ENCODE peak calls at places on chromosome 3, in five cellular contexts. V is uterus, R is sigmoid colon, B is right lobe of liver, K is body of pancreas. M is an unnamed sample. For H3K4me1, the result is how much of the 10 kb centered on the place peaks cover.

GRCh38 chr3:123749716-123750115 is 134.4 kb downstream of the MYLK start:
- DNase-seq in K (no peak), V (no peak), B (no peak), R (no peak), M (no peak)

GRCh38 chr3:108804437-108804836 is 18.1 kb upstream of the TRAT1 start:
- DNase-seq in B (no peak), V (no peak), R (no peak), K (no peak), M (no peak)

GRCh38 chr3:16350041-16350952 is 85.3 kb downstream of the OXNAD1 start:
- DNase-seq in R (no peak), B (no peak), K (no peak), V (no peak), M (no peak)

GRCh38 chr3:10192953-10193691 is 28.4 kb downstream of the IRAK2 start:
- DNase-seq in K (no peak), R (no peak), B (no peak), V (peak), M (peak)

GRCh38 chr3:55523471-55523870 is 36.4 kb upstream of the WNT5A start:
- DNase-seq in R (no peak), B (no peak), K (no peak), V (no peak), M (no peak)

GRCh38 chr3:55698826-55699225 is 211.7 kb upstream of the WNT5A start:
- DNase-seq in V (no peak), B (no peak), R (no peak), K (no peak), M (no peak)

GRCh38 chr3:155809181-155809580 is 3.1 kb upstream of the C3orf33 start:
- DNase-seq in B (no peak), K (no peak), R (no peak), V (no peak), M (no peak)

GRCh38 chr3:134136604-134137003 is 106.9 kb upstream of the SLCO2A1 start:
- DNase-seq in R (no peak), V (no peak), K (no peak), B (no peak), M (no peak)

GRCh38 chr3:148021400-148021799 is 612.2 kb downstream of the ZIC1 start:
- DNase-seq in B (no peak), R (no peak), K (no peak), V (no peak), M (no peak)

GRCh38 chr3:134885877-134886621 is 91.0 kb downstream of the EPHB1 start:
- DNase-seq in K (no peak), B (no peak), R (no peak), V (no peak), M (no peak)

GRCh38 chr3:171391432-171391831 is 68.8 kb downstream of the TNIK start:
- DNase-seq in R (no peak), V (no peak), B (no peak), K (no peak), M (no peak)

GRCh38 chr3:123344175-123344908 is 104.5 kb downstream of the ADCY5 start:
- DNase-seq in V (no peak), B (no peak), R (peak), K (no peak), M (no peak)

GRCh38 chr3:138834359-138835176 is at the start of gene PIK3CB:
- DNase-seq in V (peak), B (peak), K (peak), R (peak), M (peak)

GRCh38 chr3:126051741-126052140 is 32.2 kb downstream of the SLC41A3 start:
- DNase-seq in R (no peak), B (no peak), V (no peak), K (no peak), M (no peak)

GRCh38 chr3:72679540-72680198 is 168.6 kb downstream of the SHQ1 start:
- DNase-seq in K (no peak), R (no peak), V (no peak), B (no peak), M (no peak)

GRCh38 chr3:150059241-150059640 is 88.5 kb upstream of the PFN2 start:
- DNase-seq in K (peak), B (no peak), V (no peak), R (no peak), M (no peak)

GRCh38 chr3:186570096-186570940 is at the start of gene DNAJB11:
- DNase-seq in R (peak), B (peak), K (peak), V (peak), M (peak)
- TF ChIP-seq POLR2A in R (peak), B (peak), K (peak), V (peak), M (peak)

DNA sequence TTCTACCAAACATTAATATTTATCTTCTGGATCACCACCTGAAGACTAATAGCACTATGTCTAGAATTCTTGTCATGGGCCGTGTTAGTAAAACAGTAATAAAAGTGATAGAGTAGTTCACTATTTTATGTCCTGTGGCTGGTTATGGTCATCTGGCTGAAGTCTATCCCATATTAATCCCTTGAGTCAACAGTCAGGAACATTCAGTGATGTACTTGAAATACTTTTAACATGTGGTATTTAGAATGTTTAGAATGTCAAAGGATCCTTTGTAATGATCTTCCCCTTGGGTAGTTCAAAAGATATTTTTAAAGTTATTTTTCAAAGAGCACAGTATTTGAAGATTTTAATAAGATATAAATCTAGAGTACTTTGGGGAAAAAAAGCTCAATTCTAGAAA is 117.0 kb downstream of the MBNL1 start:
- DNase-seq in R (no peak), B (no peak), K (no peak), V (no peak), M (no peak)
- H3K4me1 ChIP-seq in R (half or more), B (under half), K (half or more), V (under half), M (half or more)

GRCh38 chr3:88986834-88987233 is 120.6 kb upstream of the EPHA3 start:
- DNase-seq in K (no peak), R (no peak), B (no peak), V (no peak), M (no peak)
- TF ChIP-seq POLR2A in K (no peak), R (no peak), B (no peak), V (no peak), M (no peak)

GRCh38 chr3:179276743-179277142 is 25.8 kb upstream of the KCNMB3 start:
- DNase-seq in K (no peak), B (no peak), V (no peak), R (no peak), M (no peak)

GRCh38 chr3:179268400-179269051 is 17.6 kb upstream of the KCNMB3 start:
- DNase-seq in B (no peak), R (no peak), K (no peak), V (no peak), M (no peak)

GRCh38 chr3:179269152-179269707 is 18.3 kb upstream of the KCNMB3 start:
- DNase-seq in R (no peak), K (no peak), B (no peak), V (no peak), M (no peak)

GRCh38 chr3:179276001-179276400 is 25.1 kb upstream of the KCNMB3 start:
- DNase-seq in K (no peak), B (no peak), V (no peak), R (no peak), M (no peak)

GRCh38 chr3:179272385-179272784 is 21.5 kb upstream of the KCNMB3 start:
- DNase-seq in K (no peak), B (no peak), V (no peak), R (no peak), M (no peak)
- H3K4me1 ChIP-seq in K (under half), B (under half), V (under half), R (under half), M (under half)